ENCODE peak calls at places on chromosomes 3 and 15, in five cellular contexts. S is WTC11; M is activated naive CD8-positive, alpha-beta T cell treated with anti-CD3 and anti-CD28 coated beads, Interleukin-2, amount 50 U/mL, for 24 hours; F is activated T-helper 1 cell treated with Interleukin-2 at 50 U/mL for 16 hours; D is activated CD8-positive, alpha-beta memory T cell treated with anti-CD3 and anti-CD28 coated beads, Interleukin-2, amount 50 U/mL, for 4 hours. Z is an unnamed sample.

GRCh38 chr3:143363276-143363675 is 243.7 kb downstream of the CHST2 start:
- DNase-seq in S (no peak), M (no peak), F (no peak), D (no peak), Z (no peak)

GRCh38 chr3:187136936-187137335 is 2.4 kb downstream of the RPL39L start:
- DNase-seq in S (no peak), M (no peak), F (no peak), D (no peak), Z (peak)

GRCh38 chr15:34994925-34995324 is 6.8 kb upstream of the ZNF770 start:
- DNase-seq in S (no peak), M (no peak), F (no peak), D (no peak), Z (no peak)

GRCh38 chr3:183081459-183082183 is 17.7 kb downstream of the MCCC1 start:
- DNase-seq in S (no peak), M (no peak), F (no peak), D (no peak), Z (no peak)

GRCh38 chr3:112699436-112699978 is 58.6 kb upstream of the CCDC80 start:
- DNase-seq in S (no peak), M (no peak), F (no peak), D (no peak), Z (no peak)

GRCh38 chr15:75966073-75966472 is 46.2 kb downstream of the NRG4 start:
- DNase-seq in S (no peak), M (no peak), F (no peak), D (no peak), Z (no peak)

GRCh38 chr15:83010709-83011270 is 649 bp downstream of the C15orf40 start:
- DNase-seq in S (peak), M (peak), F (peak), D (peak), Z (peak)

GRCh38 chr15:41877631-41878354 is 16.1 kb downstream of the SPTBN5 start:
- DNase-seq in S (no peak), M (no peak), F (no peak), D (no peak), Z (no peak)

GRCh38 chr15:50880651-50881114 is 27.8 kb upstream of the AP4E1 start:
- DNase-seq in S (no peak), M (no peak), F (no peak), D (no peak), Z (no peak)

GRCh38 chr3:53044371-53045106 is 1.3 kb downstream of the SFMBT1 start:
- DNase-seq in S (peak), M (peak), F (peak), D (peak), Z (peak)

GRCh38 chr15:74173545-74174215 is at the start of gene ISLR:
- DNase-seq in S (peak), M (no peak), F (no peak), D (no peak), Z (no peak)

GRCh38 chr3:108106031-108106430 is 15.2 kb upstream of the CD47 start:
- DNase-seq in S (no peak), M (no peak), F (no peak), D (no peak), Z (no peak)

GRCh38 chr3:114178770-114179368 is at the start of gene DRD3:
- DNase-seq in S (peak), M (peak), F (no peak), D (no peak), Z (peak)

GRCh38 chr3:31054032-31054431 is 159.6 kb upstream of the GADL1 start:
- DNase-seq in S (no peak), M (no peak), F (no peak), D (no peak), Z (no peak)

GRCh38 chr3:100042577-100042981 is 71.7 kb downstream of the FILIP1L start:
- DNase-seq in S (no peak), M (no peak), F (no peak), D (no peak), Z (no peak)

GRCh38 chr15:90200534-90201139 is 493 bp upstream of the SEMA4B start:
- DNase-seq in S (no peak), M (peak), F (no peak), D (no peak), Z (no peak)

GRCh38 chr15:28243399-28243798 is 78.6 kb downstream of the HERC2 start:
- DNase-seq in S (no peak), M (no peak), F (no peak), D (no peak), Z (no peak)

GRCh38 chr3:147378186-147378503 is 28.2 kb downstream of the ZIC4 start:
- DNase-seq in S (no peak), M (no peak), F (no peak), D (no peak), Z (no peak)

GRCh38 chr3:11090551-11090950 is 63.7 kb upstream of the HRH1 start:
- DNase-seq in S (no peak), M (no peak), F (no peak), D (no peak), Z (no peak)

GRCh38 chr15:65189102-65189740 is 4.1 kb upstream of the CLPX start:
- DNase-seq in S (peak), M (peak), F (no peak), D (no peak), Z (peak)